ENCODE peak calls at places on chromosomes 6 and 20, in seven cellular contexts. M is GM12892, W is HepG2, N is K562, F is GM12891, L is SK-N-SH, X is GM12878. Q is an unnamed sample.

GRCh38 chr6:159174263-159174974 is 5.2 kb downstream of the FNDC1 start:
- DNase-seq in M (peak; percentile 47), N (peak; percentile 70), X (peak; percentile 2), W (peak; percentile 46), F (peak; percentile 54), L (peak; percentile 82), Q (peak; percentile 92)

GRCh38 chr20:41738584-41739193 is 120.5 kb upstream of the CHD6 start:
- DNase-seq in X (no peak), M (no peak), N (peak; percentile 61), W (peak; percentile 49), F (no peak), L (peak; percentile 64), Q (no peak)

GRCh38 chr6:11431455-11431937 is 106.1 kb upstream of the TMEM170B start:
- DNase-seq in L (no peak), W (peak; percentile 75), M (no peak), X (no peak), N (no peak), F (no peak), Q (no peak)

GRCh38 chr6:20850687-20851416 is 316.6 kb downstream of the CDKAL1 start:
- DNase-seq in M (no peak), W (no peak), N (no peak), F (no peak), L (no peak), X (no peak), Q (no peak)

GRCh38 chr6:167676000-167676665 is 150.6 kb upstream of the AFDN start:
- DNase-seq in M (no peak), L (no peak), F (no peak), N (no peak), X (no peak), W (peak; percentile 99), Q (no peak)

GRCh38 chr6:12801141-12801540 is 84.6 kb downstream of the PHACTR1 start:
- DNase-seq in L (no peak), F (no peak), X (no peak), W (no peak), N (no peak), M (no peak), Q (no peak)

GRCh38 chr6:138948780-138949179 is 39.3 kb downstream of the REPS1 start:
- DNase-seq in F (no peak), N (no peak), L (no peak), W (no peak), M (no peak), X (no peak), Q (no peak)

GRCh38 chr6:22221630-22222029 is 75.2 kb downstream of the PRL start:
- DNase-seq in X (no peak), W (no peak), N (no peak), L (no peak), M (no peak), F (no peak), Q (peak; percentile 17)

GRCh38 chr6:25442898-25443297 is 163.7 kb downstream of the CARMIL1 start:
- DNase-seq in W (no peak), M (no peak), X (no peak), F (no peak), L (no peak), N (no peak), Q (no peak)

GRCh38 chr6:119482850-119483285 is 133.3 kb upstream of the MAN1A1 start:
- DNase-seq in L (no peak), W (no peak), X (no peak), F (no peak), N (peak; percentile 12), M (no peak), Q (no peak)

GRCh38 chr6:71289802-71290175 is 1.2 kb downstream of the OGFRL1 start:
- DNase-seq in F (no peak), W (no peak), M (no peak), N (no peak), L (no peak), X (no peak), Q (no peak)

GRCh38 chr6:3848380-3848779 is 793 bp upstream of the FAM50B start:
- DNase-seq in N (no peak), M (no peak), X (no peak), F (no peak), L (no peak), W (no peak), Q (no peak)

GRCh38 chr20:63567132-63567381 is 7.0 kb downstream of the HELZ2 start:
- DNase-seq in L (no peak), F (peak; percentile 48), N (no peak), X (no peak), M (no peak), W (no peak), Q (no peak)

GRCh38 chr6:157099912-157100593 is 223.3 kb downstream of the TMEM242 start:
- DNase-seq in W (no peak), X (peak; percentile 71), M (peak; percentile 27), L (no peak), F (peak; percentile 37), N (peak; percentile 39), Q (no peak)

GRCh38 chr6:78322068-78322845 is 545.1 kb upstream of the IRAK1BP1 start:
- DNase-seq in W (no peak), F (no peak), X (no peak), M (no peak), N (no peak), L (no peak), Q (no peak)

GRCh38 chr6:103405321-103405720 is 1454.4 kb downstream of the HACE1 start:
- DNase-seq in L (no peak), M (no peak), F (no peak), N (no peak), W (no peak), X (no peak), Q (no peak)

GRCh38 chr6:111850288-111850937 is 22.8 kb downstream of the FYN start:
- DNase-seq in N (no peak), W (no peak), F (no peak), L (no peak), M (no peak), X (no peak), Q (no peak)

GRCh38 chr6:26474439-26474881 is 16.7 kb downstream of the BTN2A1 start:
- DNase-seq in X (no peak), W (no peak), L (no peak), M (no peak), N (no peak), F (no peak), Q (no peak)

GRCh38 chr6:90319044-90319443 is 22.4 kb upstream of the BACH2 start:
- DNase-seq in W (no peak), F (no peak), N (no peak), X (no peak), L (no peak), M (no peak), Q (no peak)

DNA sequence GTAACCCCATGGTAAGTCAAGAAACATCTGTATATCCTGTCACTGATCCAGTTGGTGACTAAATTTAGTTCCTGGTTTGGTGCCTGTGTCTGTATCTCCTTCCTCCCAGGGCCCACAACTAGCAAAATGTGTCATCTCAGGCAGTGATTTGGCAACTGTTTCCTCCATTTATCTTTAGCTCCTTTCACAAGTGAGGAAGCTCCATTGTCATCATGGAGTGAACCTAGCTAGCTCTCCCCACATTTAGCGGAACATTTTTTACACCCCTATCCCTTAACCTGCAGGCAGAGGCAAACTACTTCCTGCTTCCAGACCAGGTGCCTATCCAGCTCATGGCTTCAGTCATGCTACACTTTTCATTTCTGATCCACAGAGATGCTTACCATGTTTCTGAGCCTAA is 99.5 kb downstream of the IPCEF1 start:
- DNase-seq in M (no peak), X (no peak), F (no peak), N (no peak), L (no peak), W (no peak), Q (no peak)
- TF ChIP-seq TAF1 in M (no peak), X (no peak), F (no peak), N (no peak), L (no peak), W (no peak), Q (no peak)

DNA sequence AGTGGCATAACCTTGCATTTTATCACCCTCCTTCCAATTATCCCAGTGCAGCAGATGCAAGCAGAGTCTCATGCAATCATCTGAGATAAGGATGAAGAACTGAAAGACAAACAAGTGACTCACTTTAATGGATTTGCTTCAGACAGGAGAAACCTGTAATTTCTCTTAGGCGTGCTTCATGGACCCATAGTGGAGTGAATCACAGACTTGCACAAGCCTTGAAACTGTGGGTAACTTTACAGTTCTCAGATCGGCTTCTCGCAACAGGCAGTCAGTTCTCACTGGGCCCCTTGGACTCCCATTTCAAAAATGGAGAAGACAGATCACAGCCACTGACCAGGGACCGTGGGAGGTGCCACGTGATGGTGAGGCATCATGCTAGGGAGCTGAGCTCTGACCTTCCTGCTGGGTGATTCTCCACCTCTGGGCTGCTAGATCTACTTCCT is at the start of gene ADGRF4:
- DNase-seq in W (no peak), L (no peak), F (no peak), N (no peak), X (no peak), M (no peak), Q (no peak)
- TF ChIP-seq TAF1 in W (no peak), L (no peak), F (no peak), N (no peak), X (no peak), M (no peak), Q (no peak)

GRCh38 chr6:28809947-28810654 is 113.7 kb downstream of the TRIM27 start:
- DNase-seq in M (no peak), N (no peak), W (no peak), X (no peak), L (no peak), F (no peak), Q (no peak)

GRCh38 chr6:28810655-28811053 is 113.1 kb downstream of the TRIM27 start:
- DNase-seq in W (no peak), L (no peak), X (no peak), N (no peak), F (no peak), M (no peak), Q (no peak)

GRCh38 chr6:28814032-28814976 is 109.5 kb downstream of the TRIM27 start:
- DNase-seq in W (no peak), X (no peak), L (no peak), F (no peak), M (no peak), N (no peak), Q (peak; percentile 72)

GRCh38 chr6:28812778-28813569 is 110.8 kb downstream of the TRIM27 start:
- DNase-seq in X (no peak), L (no peak), M (no peak), W (no peak), N (no peak), F (no peak), Q (no peak)

GRCh38 chr6:28811873-28812272 is 111.9 kb downstream of the TRIM27 start:
- DNase-seq in M (no peak), W (peak; percentile 41), L (no peak), X (no peak), N (peak; percentile 61), F (no peak), Q (no peak)
- TF ChIP-seq TAF1 in M (no peak), W (no peak), L (no peak), X (no peak), N (no peak), F (no peak), Q (no peak)

DNA sequence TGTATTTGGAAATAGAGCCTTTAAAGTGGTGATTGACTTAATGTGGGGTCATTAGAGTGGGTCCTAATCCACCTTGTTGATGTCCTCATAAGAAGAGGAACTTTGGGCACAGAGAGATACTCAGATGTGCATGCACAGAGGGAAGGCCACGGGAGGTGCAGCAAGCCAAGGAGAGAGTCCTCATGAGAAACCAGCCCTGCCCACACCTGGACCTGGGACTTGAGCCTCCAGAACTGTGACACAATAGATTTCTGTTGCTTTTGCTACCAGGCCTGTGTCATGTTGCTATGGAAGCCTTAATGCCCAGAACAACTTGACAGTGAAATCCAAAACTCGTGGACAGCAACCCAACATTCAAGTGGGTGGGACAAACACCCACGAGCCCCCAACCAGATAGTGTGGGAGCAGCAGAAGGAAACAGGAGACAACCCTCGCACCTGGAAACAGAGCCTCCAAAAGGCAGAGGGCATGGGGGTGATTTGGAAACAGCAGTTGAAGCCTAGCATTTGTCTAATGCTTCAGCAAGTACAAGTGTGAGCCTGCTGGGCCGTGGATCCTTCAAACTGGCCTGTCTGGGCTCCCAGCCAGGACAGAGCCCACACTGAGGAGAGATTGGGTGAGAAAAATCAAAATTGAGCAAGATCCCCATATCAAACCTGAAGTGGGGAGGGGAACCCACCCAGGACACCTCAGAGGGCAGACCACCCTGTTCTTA is 201.0 kb upstream of the CST7 start:
- DNase-seq in N (no peak), M (no peak), F (no peak), W (no peak), L (no peak), X (no peak), Q (no peak)
- TF ChIP-seq TAF1 in N (no peak), M (no peak), F (no peak), W (no peak), L (no peak), X (no peak), Q (no peak)